ENCODE peak calls at places on chromosomes 3 and 15, in five cellular contexts. O is adrenal gland, U is fibroblast of the aortic adventitia, V is endothelial cell of umbilical vein, X is dorsolateral prefrontal cortex. C is an unnamed sample.

GRCh38 chr3:169894110-169894509 is 17.3 kb upstream of the SAMD7 start:
- DNase-seq in O (no peak), U (peak), V (peak), X (no peak), C (no peak)

GRCh38 chr3:11137627-11137959 is 16.7 kb upstream of the HRH1 start:
- DNase-seq in O (no peak), U (no peak), V (no peak), X (no peak), C (no peak)

GRCh38 chr3:29349049-29349448 is 68.2 kb downstream of the RBMS3 start:
- DNase-seq in O (no peak), U (no peak), V (no peak), X (no peak), C (no peak)

GRCh38 chr3:106063909-106064308 is 195.1 kb upstream of the CBLB start:
- DNase-seq in O (no peak), U (no peak), V (no peak), X (no peak), C (no peak)

GRCh38 chr3:134149286-134149685 is 101.4 kb downstream of the RYK start:
- DNase-seq in O (no peak), U (peak), V (no peak), X (no peak), C (no peak)

GRCh38 chr3:138862924-138863775 is 28.4 kb upstream of the PIK3CB start:
- DNase-seq in O (peak), U (peak), V (peak), X (peak), C (peak)

GRCh38 chr15:54803987-54804386 is 392.8 kb downstream of the RSL24D1 start:
- DNase-seq in O (no peak), U (no peak), V (no peak), X (no peak), C (no peak)

GRCh38 chr3:129855454-129856419 is 37.8 kb downstream of the TMCC1 start:
- DNase-seq in O (no peak), U (peak), V (peak), X (no peak), C (peak)

GRCh38 chr3:37546876-37547275 is 314.8 kb upstream of the CTDSPL start:
- DNase-seq in O (peak), U (peak), V (no peak), X (peak), C (peak)

GRCh38 chr3:51671090-51672082 is at the start of gene TEX264:
- DNase-seq in O (peak), U (peak), V (peak), X (peak), C (peak)

GRCh38 chr3:155411500-155412223 is 118.2 kb upstream of the STRIT1 start:
- DNase-seq in O (no peak), U (no peak), V (no peak), X (no peak), C (peak)

GRCh38 chr15:22918596-22919140 is 61.5 kb downstream of the CYFIP1 start:
- DNase-seq in O (no peak), U (no peak), V (no peak), X (no peak), C (no peak)

GRCh38 chr15:77527164-77527778 is 105.4 kb downstream of the LINGO1 start:
- DNase-seq in O (no peak), U (peak), V (no peak), X (no peak), C (no peak)
- H3K4me3 ChIP-seq in O (no peak), U (no peak), V (no peak), X (no peak), C (no peak)

GRCh38 chr3:122660575-122660974 is 20.1 kb upstream of the PARP14 start:
- DNase-seq in O (no peak), U (no peak), V (no peak), X (no peak), C (no peak)
- TF ChIP-seq CTCF in O (no peak), U (no peak), V (no peak), X (no peak), C (no peak)

GRCh38 chr15:40292246-40292645 is 9.4 kb upstream of the ANKRD63 start:
- DNase-seq in O (no peak), U (no peak), V (no peak), X (no peak), C (no peak)

GRCh38 chr15:40289140-40289775 is 6.4 kb upstream of the ANKRD63 start:
- DNase-seq in O (no peak), U (peak), V (no peak), X (peak), C (no peak)

GRCh38 chr15:40290540-40291087 is 7.8 kb upstream of the ANKRD63 start:
- DNase-seq in O (no peak), U (no peak), V (no peak), X (no peak), C (no peak)

GRCh38 chr15:40293006-40293405 is 10.1 kb upstream of the ANKRD63 start:
- DNase-seq in O (no peak), U (no peak), V (no peak), X (no peak), C (no peak)

GRCh38 chr15:40291088-40291574 is 8.3 kb upstream of the ANKRD63 start:
- DNase-seq in O (peak), U (peak), V (peak), X (no peak), C (peak)
- H3K4me3 ChIP-seq in O (peak), U (peak), V (no peak), X (peak), C (no peak)

GRCh38 chr15:51757463-51757862 is 6.1 kb downstream of the TMOD2 start:
- DNase-seq in O (no peak), U (no peak), V (no peak), X (no peak), C (no peak)

GRCh38 chr15:51760805-51761204 is 9.4 kb downstream of the TMOD2 start:
- DNase-seq in O (no peak), U (no peak), V (no peak), X (no peak), C (no peak)

GRCh38 chr15:51758645-51759044 is 7.2 kb downstream of the TMOD2 start:
- DNase-seq in O (peak), U (peak), V (no peak), X (peak), C (peak)

GRCh38 chr15:51756482-51756881 is 5.1 kb downstream of the TMOD2 start:
- DNase-seq in O (no peak), U (no peak), V (no peak), X (no peak), C (no peak)

GRCh38 chr15:51759557-51760070 is 8.2 kb downstream of the TMOD2 start:
- DNase-seq in O (peak), U (peak), V (no peak), X (no peak), C (peak)
- TF ChIP-seq CTCF in O (no peak), U (peak), V (peak), X (no peak), C (peak)

GRCh38 chr3:72039677-72040076 is 254.7 kb upstream of the PROK2 start:
- DNase-seq in O (no peak), U (no peak), V (no peak), X (no peak), C (no peak)
- H3K4me3 ChIP-seq in O (no peak), U (no peak), V (no peak), X (no peak), C (no peak)

GRCh38 chr15:59917504-59918157 is 86.5 kb upstream of the FOXB1 start:
- DNase-seq in O (peak), U (peak), V (peak), X (peak), C (peak)
- TF ChIP-seq CTCF in O (peak), U (peak), V (peak), X (peak), C (peak)

DNA sequence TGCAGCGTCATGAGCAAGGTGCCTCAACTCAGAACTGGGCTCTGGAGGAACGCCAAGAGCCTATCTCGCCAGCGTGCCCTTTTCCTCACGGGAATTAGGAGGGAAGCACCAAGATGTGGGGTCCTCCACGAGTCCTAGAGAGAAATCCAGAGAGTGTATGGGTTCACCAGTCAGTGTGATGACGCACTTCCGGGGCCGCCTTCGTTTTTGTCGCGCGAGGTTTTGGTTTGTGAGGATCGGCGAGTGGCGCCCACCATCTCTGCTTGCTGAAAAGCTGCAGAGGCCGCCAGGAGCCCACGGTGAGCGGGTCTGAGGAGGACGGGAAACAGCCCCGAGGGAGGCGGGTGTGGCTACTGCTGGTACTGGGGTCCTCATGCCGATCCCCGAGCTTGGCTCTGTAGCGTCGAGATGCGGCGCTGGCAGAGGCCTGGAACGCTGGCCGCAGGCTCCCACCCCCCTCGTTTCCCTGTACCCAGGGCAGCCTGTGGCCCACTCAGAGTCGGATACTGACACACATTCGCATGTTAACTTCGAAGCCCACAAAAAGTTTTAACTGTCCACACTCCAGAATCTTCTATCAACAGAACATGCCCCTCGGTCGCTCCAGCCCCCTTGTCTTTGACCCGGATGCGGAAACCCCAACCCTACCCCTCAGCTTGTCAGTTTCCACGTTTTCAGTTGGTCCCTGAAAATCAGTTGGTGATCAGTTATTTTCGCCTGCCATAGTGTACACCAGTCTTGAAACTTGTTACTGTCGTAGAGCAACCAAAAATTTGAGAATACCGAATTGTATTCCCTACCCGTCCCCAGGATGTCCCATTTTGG is 30.4 kb downstream of the ZNF662 start:
- DNase-seq in O (peak), U (peak), V (no peak), X (peak), C (peak)
- H3K4me3 ChIP-seq in O (peak), U (peak), V (no peak), X (peak), C (peak)

DNA sequence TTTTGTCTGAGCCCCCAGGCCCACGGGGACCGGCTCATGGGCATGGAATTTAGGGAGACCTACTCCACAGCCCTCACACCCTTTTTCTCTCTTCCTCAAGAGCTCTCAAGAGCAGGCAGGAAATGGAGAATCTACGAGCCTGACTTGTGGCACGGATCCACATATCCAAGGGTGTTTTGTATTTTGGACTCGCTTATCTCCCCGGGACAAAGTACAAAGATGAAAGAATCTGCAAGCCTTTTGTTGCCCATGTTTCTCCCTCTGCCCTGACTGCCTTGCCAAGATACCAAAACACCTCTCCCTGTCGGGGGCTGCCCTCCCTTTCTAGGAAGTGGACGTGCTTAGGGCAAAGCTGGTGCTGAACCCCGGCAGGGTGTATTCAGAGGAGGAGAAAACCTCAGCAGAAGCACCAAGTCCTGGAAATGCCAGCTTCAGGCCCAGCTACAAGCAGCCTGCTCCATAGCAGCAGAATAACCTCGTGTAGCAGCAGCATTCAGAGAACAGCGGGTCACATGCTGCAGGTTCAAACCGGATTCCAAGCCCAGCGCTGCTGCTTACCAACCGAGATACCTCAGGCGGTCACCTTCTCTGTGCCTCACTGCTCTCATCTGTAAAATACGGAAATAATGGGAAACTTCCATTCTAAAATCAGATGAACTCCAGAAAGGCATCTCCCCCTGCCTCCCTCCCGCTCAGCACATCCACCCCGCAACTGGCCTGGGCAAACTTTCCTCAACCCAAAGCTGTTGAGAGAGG is 35.2 kb downstream of the DNASE1L3 start:
- DNase-seq in O (peak), U (peak), V (peak), X (no peak), C (peak)
- TF ChIP-seq CTCF in O (no peak), U (no peak), V (no peak), X (no peak), C (no peak)

DNA sequence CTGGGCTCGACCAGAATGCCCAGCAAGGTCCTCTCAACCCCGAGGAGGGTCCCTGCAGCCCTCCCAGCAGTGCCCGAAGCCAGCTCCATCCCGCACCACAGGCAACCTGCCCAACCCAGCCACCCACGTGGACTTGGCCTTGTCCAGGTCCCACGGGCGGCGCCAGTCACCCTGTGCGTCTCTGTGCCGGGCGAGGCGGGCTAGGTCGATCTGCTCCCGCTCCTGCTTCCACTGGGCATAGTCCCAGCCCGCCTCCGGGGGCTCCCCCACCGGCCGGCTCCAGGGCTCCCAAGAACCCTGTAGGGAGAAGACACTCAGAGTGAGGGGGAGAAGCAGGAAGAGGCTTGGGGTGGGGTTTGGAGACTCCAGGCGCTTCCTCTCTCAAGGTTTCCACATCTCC is 3.1 kb downstream of the CCDC9B start:
- DNase-seq in O (no peak), U (no peak), V (no peak), X (no peak), C (no peak)
- H3K4me3 ChIP-seq in O (no peak), U (no peak), V (no peak), X (no peak), C (no peak)

GRCh38 chr3:163626753-163627152 is 1451.5 kb downstream of the SI start:
- DNase-seq in O (no peak), U (no peak), V (no peak), X (no peak), C (no peak)

GRCh38 chr3:163622384-163622783 is 1455.9 kb downstream of the SI start:
- DNase-seq in O (no peak), U (no peak), V (no peak), X (no peak), C (no peak)
- TF ChIP-seq CTCF in O (peak), U (no peak), V (no peak), X (no peak), C (no peak)

C was measured in fibroblast of mammary gland.